ENCODE peak calls at places on chromosomes 7 and 10, in seven cellular contexts. One of them, this sample, is unnamed.

GRCh38 chr10:46273506-46274477 is 13.0 kb upstream of the ANTXRL start:
- DNase-seq in cardiac muscle cell: no peak
- DNase-seq in stomach: peak
- DNase-seq in heart left ventricle: no peak
- DNase-seq in HL-60: no peak
- DNase-seq in heart right ventricle: no peak
- DNase-seq in mammary epithelial cell: no peak
- DNase-seq in this sample: no peak

GRCh38 chr7:137579913-137580640 is 236.5 kb upstream of the PTN start:
- DNase-seq in mammary epithelial cell: peak
- DNase-seq in heart right ventricle: no peak
- DNase-seq in stomach: no peak
- DNase-seq in cardiac muscle cell: no peak
- DNase-seq in HL-60: no peak
- DNase-seq in heart left ventricle: no peak
- DNase-seq in this sample: no peak

GRCh38 chr10:78297997-78298396 is 264.3 kb downstream of the RPS24 start:
- DNase-seq in heart right ventricle: no peak
- DNase-seq in stomach: no peak
- DNase-seq in cardiac muscle cell: peak
- DNase-seq in mammary epithelial cell: no peak
- DNase-seq in heart left ventricle: no peak
- DNase-seq in HL-60: no peak
- DNase-seq in this sample: no peak

GRCh38 chr7:90625562-90625961 is 29.4 kb downstream of the CDK14 start:
- DNase-seq in HL-60: no peak
- DNase-seq in mammary epithelial cell: no peak
- DNase-seq in heart right ventricle: no peak
- DNase-seq in stomach: no peak
- DNase-seq in heart left ventricle: peak
- DNase-seq in cardiac muscle cell: peak
- DNase-seq in this sample: no peak

GRCh38 chr10:60114765-60115586 is 208.6 kb upstream of the CCDC6 start:
- DNase-seq in HL-60: peak
- DNase-seq in heart left ventricle: no peak
- DNase-seq in heart right ventricle: no peak
- DNase-seq in mammary epithelial cell: peak
- DNase-seq in stomach: no peak
- DNase-seq in cardiac muscle cell: peak
- DNase-seq in this sample: no peak

GRCh38 chr10:7797582-7797981 is 9.6 kb downstream of the ATP5F1C start:
- DNase-seq in cardiac muscle cell: no peak
- DNase-seq in mammary epithelial cell: peak
- DNase-seq in heart right ventricle: peak
- DNase-seq in heart left ventricle: peak
- DNase-seq in stomach: no peak
- DNase-seq in HL-60: no peak
- DNase-seq in this sample: no peak

GRCh38 chr7:148621563-148621962 is 31.0 kb downstream of the C7orf33 start:
- DNase-seq in stomach: no peak
- DNase-seq in heart left ventricle: no peak
- DNase-seq in cardiac muscle cell: no peak
- DNase-seq in HL-60: no peak
- DNase-seq in mammary epithelial cell: no peak
- DNase-seq in heart right ventricle: no peak
- DNase-seq in this sample: no peak

GRCh38 chr10:56370217-56371113 is 9.4 kb upstream of the ZWINT start:
- DNase-seq in stomach: no peak
- DNase-seq in heart left ventricle: no peak
- DNase-seq in HL-60: peak
- DNase-seq in cardiac muscle cell: no peak
- DNase-seq in mammary epithelial cell: peak
- DNase-seq in heart right ventricle: no peak
- DNase-seq in this sample: no peak

GRCh38 chr7:105199372-105199771 is 185.4 kb downstream of the KMT2E start:
- DNase-seq in heart right ventricle: no peak
- DNase-seq in HL-60: no peak
- DNase-seq in cardiac muscle cell: no peak
- DNase-seq in mammary epithelial cell: no peak
- DNase-seq in heart left ventricle: no peak
- DNase-seq in stomach: no peak
- DNase-seq in this sample: no peak

GRCh38 chr10:97053285-97053684 is 132.5 kb downstream of the SLIT1 start:
- DNase-seq in heart right ventricle: no peak
- DNase-seq in cardiac muscle cell: no peak
- DNase-seq in stomach: no peak
- DNase-seq in mammary epithelial cell: no peak
- DNase-seq in heart left ventricle: no peak
- DNase-seq in HL-60: no peak
- DNase-seq in this sample: no peak

GRCh38 chr10:14904316-14904732 is 25.7 kb downstream of the SUV39H2 start:
- DNase-seq in heart right ventricle: no peak
- DNase-seq in mammary epithelial cell: no peak
- DNase-seq in stomach: no peak
- DNase-seq in heart left ventricle: no peak
- DNase-seq in cardiac muscle cell: peak
- DNase-seq in HL-60: no peak
- DNase-seq in this sample: no peak

GRCh38 chr10:127090135-127090534 is 106.3 kb downstream of the INSYN2A start:
- DNase-seq in heart left ventricle: no peak
- DNase-seq in heart right ventricle: no peak
- DNase-seq in cardiac muscle cell: no peak
- DNase-seq in HL-60: no peak
- DNase-seq in mammary epithelial cell: no peak
- DNase-seq in stomach: no peak
- DNase-seq in this sample: no peak

GRCh38 chr7:134618756-134619530 is 27.7 kb upstream of the BPGM start:
- DNase-seq in stomach: no peak
- DNase-seq in HL-60: no peak
- DNase-seq in mammary epithelial cell: peak
- DNase-seq in cardiac muscle cell: no peak
- DNase-seq in heart left ventricle: no peak
- DNase-seq in heart right ventricle: no peak
- DNase-seq in this sample: no peak

GRCh38 chr7:129607471-129608120 is 3.9 kb upstream of the NRF1 start:
- DNase-seq in heart right ventricle: no peak
- DNase-seq in stomach: no peak
- DNase-seq in HL-60: no peak
- DNase-seq in mammary epithelial cell: peak
- DNase-seq in heart left ventricle: no peak
- DNase-seq in cardiac muscle cell: peak
- DNase-seq in this sample: no peak

GRCh38 chr7:48053823-48054222 is 18.5 kb downstream of the C7orf57 start:
- DNase-seq in mammary epithelial cell: no peak
- DNase-seq in HL-60: no peak
- DNase-seq in heart left ventricle: no peak
- DNase-seq in cardiac muscle cell: no peak
- DNase-seq in stomach: no peak
- DNase-seq in heart right ventricle: no peak
- DNase-seq in this sample: no peak

GRCh38 chr7:23700058-23700457 is 10.0 kb upstream of the STK31 start:
- DNase-seq in mammary epithelial cell: no peak
- DNase-seq in stomach: no peak
- DNase-seq in heart left ventricle: no peak
- DNase-seq in heart right ventricle: no peak
- DNase-seq in HL-60: no peak
- DNase-seq in cardiac muscle cell: no peak
- DNase-seq in this sample: no peak

GRCh38 chr7:73338321-73338720 is 10.4 kb downstream of the FKBP6 start:
- DNase-seq in heart left ventricle: no peak
- DNase-seq in heart right ventricle: no peak
- DNase-seq in mammary epithelial cell: no peak
- DNase-seq in cardiac muscle cell: no peak
- DNase-seq in HL-60: no peak
- DNase-seq in stomach: no peak
- DNase-seq in this sample: no peak

GRCh38 chr7:151308256-151308655 is 33.4 kb upstream of the NUB1 start:
- DNase-seq in heart left ventricle: no peak
- DNase-seq in mammary epithelial cell: no peak
- DNase-seq in stomach: no peak
- DNase-seq in cardiac muscle cell: no peak
- DNase-seq in HL-60: no peak
- DNase-seq in heart right ventricle: no peak
- DNase-seq in this sample: no peak

GRCh38 chr7:151307536-151307935 is 34.1 kb upstream of the NUB1 start:
- DNase-seq in heart right ventricle: no peak
- DNase-seq in cardiac muscle cell: no peak
- DNase-seq in HL-60: no peak
- DNase-seq in heart left ventricle: no peak
- DNase-seq in stomach: no peak
- DNase-seq in mammary epithelial cell: no peak
- DNase-seq in this sample: no peak

GRCh38 chr7:151306860-151307259 is 34.8 kb upstream of the NUB1 start:
- DNase-seq in mammary epithelial cell: no peak
- DNase-seq in cardiac muscle cell: no peak
- DNase-seq in stomach: no peak
- DNase-seq in heart left ventricle: no peak
- DNase-seq in HL-60: no peak
- DNase-seq in heart right ventricle: no peak
- DNase-seq in this sample: no peak

GRCh38 chr7:151304856-151305255 is 36.8 kb upstream of the NUB1 start:
- DNase-seq in HL-60: no peak
- DNase-seq in heart left ventricle: no peak
- DNase-seq in mammary epithelial cell: no peak
- DNase-seq in cardiac muscle cell: peak
- DNase-seq in stomach: no peak
- DNase-seq in heart right ventricle: no peak
- DNase-seq in this sample: no peak

GRCh38 chr7:151306374-151306773 is 35.2 kb upstream of the NUB1 start:
- DNase-seq in mammary epithelial cell: no peak
- DNase-seq in heart left ventricle: no peak
- DNase-seq in heart right ventricle: no peak
- DNase-seq in HL-60: no peak
- DNase-seq in cardiac muscle cell: no peak
- DNase-seq in stomach: no peak
- DNase-seq in this sample: no peak
- TF ChIP-seq CTCF in mammary epithelial cell: no peak
- TF ChIP-seq CTCF in heart left ventricle: no peak
- TF ChIP-seq CTCF in heart right ventricle: no peak
- TF ChIP-seq CTCF in HL-60: no peak
- TF ChIP-seq CTCF in cardiac muscle cell: no peak
- TF ChIP-seq CTCF in stomach: no peak
- TF ChIP-seq CTCF in this sample: no peak

DNA sequence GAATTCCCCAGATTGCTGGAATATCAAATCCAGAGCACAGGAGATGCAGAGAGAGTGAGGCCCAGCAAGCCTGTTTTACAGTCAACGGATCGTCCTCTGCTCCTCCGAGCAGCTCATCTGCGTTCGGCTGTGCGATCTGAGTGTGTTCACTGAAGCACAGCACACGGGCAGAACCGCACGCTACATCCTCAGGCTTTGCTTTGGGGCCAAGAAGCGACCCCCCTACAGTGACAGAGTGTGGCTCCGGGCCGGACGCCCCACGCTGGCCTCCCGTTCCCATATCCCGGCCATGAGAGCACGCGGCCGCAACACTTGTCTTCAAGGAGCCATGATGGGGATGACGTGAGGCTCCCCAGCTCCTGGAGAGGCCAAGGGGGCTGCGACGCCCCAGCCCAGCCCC is 431.4 kb downstream of the DNAJB6 start:
- DNase-seq in heart right ventricle: no peak
- DNase-seq in HL-60: no peak
- DNase-seq in mammary epithelial cell: no peak
- DNase-seq in heart left ventricle: no peak
- DNase-seq in cardiac muscle cell: no peak
- DNase-seq in stomach: no peak
- DNase-seq in this sample: no peak
- H3K27ac ChIP-seq in heart right ventricle: no peak
- H3K27ac ChIP-seq in HL-60: no peak
- H3K27ac ChIP-seq in mammary epithelial cell: no peak
- H3K27ac ChIP-seq in heart left ventricle: no peak
- H3K27ac ChIP-seq in cardiac muscle cell: no peak
- H3K27ac ChIP-seq in stomach: no peak
- H3K27ac ChIP-seq in this sample: no peak

GRCh38 chr10:117535752-117536358 is 6.7 kb upstream of the EMX2 start:
- DNase-seq in stomach: no peak
- DNase-seq in mammary epithelial cell: no peak
- DNase-seq in HL-60: no peak
- DNase-seq in cardiac muscle cell: no peak
- DNase-seq in heart left ventricle: no peak
- DNase-seq in heart right ventricle: no peak
- DNase-seq in this sample: no peak

GRCh38 chr10:117536359-117536861 is 6.1 kb upstream of the EMX2 start:
- DNase-seq in HL-60: no peak
- DNase-seq in heart right ventricle: no peak
- DNase-seq in heart left ventricle: no peak
- DNase-seq in cardiac muscle cell: no peak
- DNase-seq in stomach: no peak
- DNase-seq in mammary epithelial cell: no peak
- DNase-seq in this sample: no peak

GRCh38 chr10:117536862-117537435 is 5.6 kb upstream of the EMX2 start:
- DNase-seq in stomach: no peak
- DNase-seq in heart right ventricle: no peak
- DNase-seq in mammary epithelial cell: no peak
- DNase-seq in cardiac muscle cell: no peak
- DNase-seq in heart left ventricle: no peak
- DNase-seq in HL-60: no peak
- DNase-seq in this sample: no peak

GRCh38 chr10:117537904-117538524 is 4.5 kb upstream of the EMX2 start:
- DNase-seq in cardiac muscle cell: no peak
- DNase-seq in stomach: no peak
- DNase-seq in HL-60: no peak
- DNase-seq in mammary epithelial cell: no peak
- DNase-seq in heart right ventricle: no peak
- DNase-seq in heart left ventricle: no peak
- DNase-seq in this sample: no peak

GRCh38 chr10:117537436-117537903 is 5.1 kb upstream of the EMX2 start:
- DNase-seq in mammary epithelial cell: no peak
- DNase-seq in heart left ventricle: no peak
- DNase-seq in cardiac muscle cell: peak
- DNase-seq in HL-60: no peak
- DNase-seq in stomach: no peak
- DNase-seq in heart right ventricle: peak
- DNase-seq in this sample: no peak
- TF ChIP-seq CTCF in mammary epithelial cell: peak
- TF ChIP-seq CTCF in heart left ventricle: peak
- TF ChIP-seq CTCF in cardiac muscle cell: peak
- TF ChIP-seq CTCF in HL-60: no peak
- TF ChIP-seq CTCF in stomach: no peak
- TF ChIP-seq CTCF in heart right ventricle: peak
- TF ChIP-seq CTCF in this sample: peak

GRCh38 chr7:45086348-45087065 is 2.3 kb downstream of the NACAD start:
- DNase-seq in stomach: no peak
- DNase-seq in HL-60: no peak
- DNase-seq in heart left ventricle: no peak
- DNase-seq in heart right ventricle: no peak
- DNase-seq in mammary epithelial cell: no peak
- DNase-seq in cardiac muscle cell: no peak
- DNase-seq in this sample: peak

GRCh38 chr7:45088821-45089313 is at the start of gene NACAD:
- DNase-seq in heart left ventricle: peak
- DNase-seq in stomach: peak
- DNase-seq in mammary epithelial cell: no peak
- DNase-seq in cardiac muscle cell: peak
- DNase-seq in HL-60: no peak
- DNase-seq in heart right ventricle: peak
- DNase-seq in this sample: peak

GRCh38 chr7:45088146-45088701 is 545 bp downstream of the NACAD start:
- DNase-seq in heart left ventricle: no peak
- DNase-seq in mammary epithelial cell: no peak
- DNase-seq in stomach: no peak
- DNase-seq in heart right ventricle: no peak
- DNase-seq in cardiac muscle cell: no peak
- DNase-seq in HL-60: no peak
- DNase-seq in this sample: peak

GRCh38 chr7:45087301-45088145 is 1.2 kb downstream of the NACAD start:
- DNase-seq in mammary epithelial cell: no peak
- DNase-seq in stomach: no peak
- DNase-seq in cardiac muscle cell: no peak
- DNase-seq in heart right ventricle: no peak
- DNase-seq in HL-60: no peak
- DNase-seq in heart left ventricle: no peak
- DNase-seq in this sample: no peak

GRCh38 chr7:45089314-45089891 is 634 bp upstream of the NACAD start:
- DNase-seq in cardiac muscle cell: peak
- DNase-seq in heart left ventricle: peak
- DNase-seq in stomach: peak
- DNase-seq in HL-60: no peak
- DNase-seq in heart right ventricle: peak
- DNase-seq in mammary epithelial cell: peak
- DNase-seq in this sample: peak
- H3K27ac ChIP-seq in cardiac muscle cell: no peak
- H3K27ac ChIP-seq in heart left ventricle: no peak
- H3K27ac ChIP-seq in stomach: peak
- H3K27ac ChIP-seq in HL-60: no peak
- H3K27ac ChIP-seq in heart right ventricle: no peak
- H3K27ac ChIP-seq in mammary epithelial cell: no peak
- H3K27ac ChIP-seq in this sample: peak

This sample was measured in dorsolateral prefrontal cortex.